ENCODE peak calls at places on chromosomes 5 and 9, in five cellular contexts. One of them, this sample, is unnamed. For H4K20me1, the result is how much of the 10 kb centered on the place peaks cover.

GRCh38 chr5:180541710-180542109 is 47.5 kb downstream of the CNOT6 start:
- DNase-seq in HCT116: no peak
- DNase-seq in fibroblast of lung: no peak
- DNase-seq in neural progenitor cell: no peak
- DNase-seq in HepG2: no peak
- DNase-seq in this sample: no peak

GRCh38 chr5:134659922-134660321 is 11.3 kb downstream of the SEC24A start:
- DNase-seq in HepG2: no peak
- DNase-seq in fibroblast of lung: no peak
- DNase-seq in neural progenitor cell: no peak
- DNase-seq in HCT116: no peak
- DNase-seq in this sample: no peak

GRCh38 chr9:131951905-131952304 is 127.8 kb downstream of the MED27 start:
- DNase-seq in fibroblast of lung: peak
- DNase-seq in HCT116: no peak
- DNase-seq in neural progenitor cell: peak
- DNase-seq in HepG2: no peak
- DNase-seq in this sample: no peak

GRCh38 chr5:95843733-95844223 is 21.3 kb upstream of the GLRX start:
- DNase-seq in fibroblast of lung: peak
- DNase-seq in HCT116: no peak
- DNase-seq in neural progenitor cell: no peak
- DNase-seq in HepG2: no peak
- DNase-seq in this sample: no peak

GRCh38 chr9:78707481-78707977 is 410.6 kb downstream of the PSAT1 start:
- DNase-seq in neural progenitor cell: no peak
- DNase-seq in fibroblast of lung: peak
- DNase-seq in HepG2: no peak
- DNase-seq in HCT116: no peak
- DNase-seq in this sample: peak

GRCh38 chr5:174045470-174046025 is at the start of gene NSG2:
- DNase-seq in HCT116: peak
- DNase-seq in neural progenitor cell: peak
- DNase-seq in fibroblast of lung: peak
- DNase-seq in HepG2: peak
- DNase-seq in this sample: peak

GRCh38 chr9:97046228-97046627 is 7.3 kb upstream of the CTSV start:
- DNase-seq in HepG2: peak
- DNase-seq in neural progenitor cell: no peak
- DNase-seq in fibroblast of lung: no peak
- DNase-seq in HCT116: peak
- DNase-seq in this sample: no peak

GRCh38 chr5:141753971-141754713 is 72.1 kb upstream of the ARAP3 start:
- DNase-seq in fibroblast of lung: peak
- DNase-seq in HCT116: peak
- DNase-seq in neural progenitor cell: peak
- DNase-seq in HepG2: no peak
- DNase-seq in this sample: peak

GRCh38 chr9:76531231-76531775 is 72.3 kb downstream of the GCNT1 start:
- DNase-seq in HepG2: no peak
- DNase-seq in fibroblast of lung: no peak
- DNase-seq in HCT116: no peak
- DNase-seq in neural progenitor cell: no peak
- DNase-seq in this sample: no peak

GRCh38 chr9:116952434-116952805 is 265.3 kb downstream of the TRIM32 start:
- DNase-seq in HepG2: no peak
- DNase-seq in neural progenitor cell: no peak
- DNase-seq in HCT116: no peak
- DNase-seq in fibroblast of lung: no peak
- DNase-seq in this sample: no peak

GRCh38 chr9:130183133-130183762 is 11.0 kb downstream of the NCS1 start:
- DNase-seq in neural progenitor cell: peak
- DNase-seq in HepG2: peak
- DNase-seq in HCT116: no peak
- DNase-seq in fibroblast of lung: peak
- DNase-seq in this sample: no peak

GRCh38 chr5:39948867-39949468 is 524.2 kb upstream of the DAB2 start:
- DNase-seq in neural progenitor cell: peak
- DNase-seq in fibroblast of lung: peak
- DNase-seq in HepG2: peak
- DNase-seq in HCT116: peak
- DNase-seq in this sample: peak

GRCh38 chr9:113548221-113549041 is 84.9 kb downstream of the RGS3 start:
- DNase-seq in HepG2: peak
- DNase-seq in neural progenitor cell: peak
- DNase-seq in HCT116: no peak
- DNase-seq in fibroblast of lung: no peak
- DNase-seq in this sample: no peak

GRCh38 chr9:27337833-27338526 is 41.0 kb upstream of the EQTN start:
- DNase-seq in HepG2: no peak
- DNase-seq in HCT116: no peak
- DNase-seq in neural progenitor cell: no peak
- DNase-seq in fibroblast of lung: no peak
- DNase-seq in this sample: no peak

GRCh38 chr9:109498195-109499060 is at the start of gene PTPN3:
- DNase-seq in fibroblast of lung: no peak
- DNase-seq in HCT116: no peak
- DNase-seq in HepG2: no peak
- DNase-seq in neural progenitor cell: peak
- DNase-seq in this sample: no peak

GRCh38 chr9:78301466-78301865 is 4.5 kb downstream of the PSAT1 start:
- DNase-seq in HCT116: no peak
- DNase-seq in neural progenitor cell: no peak
- DNase-seq in fibroblast of lung: no peak
- DNase-seq in HepG2: no peak
- DNase-seq in this sample: no peak

GRCh38 chr9:22008662-22009562 is at the start of gene CDKN2B:
- DNase-seq in HCT116: peak
- DNase-seq in fibroblast of lung: peak
- DNase-seq in neural progenitor cell: peak
- DNase-seq in HepG2: peak
- DNase-seq in this sample: peak

GRCh38 chr9:34382879-34383278 is 6.2 kb upstream of the MYORG start:
- DNase-seq in HepG2: no peak
- DNase-seq in neural progenitor cell: no peak
- DNase-seq in HCT116: no peak
- DNase-seq in fibroblast of lung: no peak
- DNase-seq in this sample: no peak

GRCh38 chr5:61301345-61301744 is 30.7 kb upstream of the ZSWIM6 start:
- DNase-seq in neural progenitor cell: no peak
- DNase-seq in HCT116: no peak
- DNase-seq in fibroblast of lung: peak
- DNase-seq in HepG2: no peak
- DNase-seq in this sample: no peak

GRCh38 chr5:172282277-172283019 is 1.1 kb downstream of the UBTD2 start:
- DNase-seq in HCT116: no peak
- DNase-seq in fibroblast of lung: no peak
- DNase-seq in HepG2: no peak
- DNase-seq in neural progenitor cell: no peak
- DNase-seq in this sample: no peak

GRCh38 chr5:140115186-140115500 is 1.2 kb downstream of the PURA start:
- DNase-seq in neural progenitor cell: no peak
- DNase-seq in HCT116: no peak
- DNase-seq in fibroblast of lung: no peak
- DNase-seq in HepG2: no peak
- DNase-seq in this sample: no peak
- H4K20me1 ChIP-seq in neural progenitor cell: under half
- H4K20me1 ChIP-seq in HCT116: under half
- H4K20me1 ChIP-seq in fibroblast of lung: under half
- H4K20me1 ChIP-seq in HepG2: under half
- H4K20me1 ChIP-seq in this sample: half or more

GRCh38 chr5:52802272-52803011 is 14.7 kb downstream of the ITGA1 start:
- DNase-seq in fibroblast of lung: peak
- DNase-seq in HCT116: no peak
- DNase-seq in HepG2: no peak
- DNase-seq in neural progenitor cell: no peak
- DNase-seq in this sample: no peak

GRCh38 chr5:52805614-52806013 is 17.9 kb downstream of the ITGA1 start:
- DNase-seq in neural progenitor cell: no peak
- DNase-seq in HCT116: no peak
- DNase-seq in HepG2: no peak
- DNase-seq in fibroblast of lung: no peak
- DNase-seq in this sample: no peak

GRCh38 chr5:52804359-52804758 is 16.6 kb downstream of the ITGA1 start:
- DNase-seq in fibroblast of lung: peak
- DNase-seq in HCT116: no peak
- DNase-seq in neural progenitor cell: no peak
- DNase-seq in HepG2: no peak
- DNase-seq in this sample: no peak

GRCh38 chr5:52807037-52807436 is 19.3 kb downstream of the ITGA1 start:
- DNase-seq in HepG2: no peak
- DNase-seq in neural progenitor cell: no peak
- DNase-seq in HCT116: no peak
- DNase-seq in fibroblast of lung: no peak
- DNase-seq in this sample: no peak

DNA sequence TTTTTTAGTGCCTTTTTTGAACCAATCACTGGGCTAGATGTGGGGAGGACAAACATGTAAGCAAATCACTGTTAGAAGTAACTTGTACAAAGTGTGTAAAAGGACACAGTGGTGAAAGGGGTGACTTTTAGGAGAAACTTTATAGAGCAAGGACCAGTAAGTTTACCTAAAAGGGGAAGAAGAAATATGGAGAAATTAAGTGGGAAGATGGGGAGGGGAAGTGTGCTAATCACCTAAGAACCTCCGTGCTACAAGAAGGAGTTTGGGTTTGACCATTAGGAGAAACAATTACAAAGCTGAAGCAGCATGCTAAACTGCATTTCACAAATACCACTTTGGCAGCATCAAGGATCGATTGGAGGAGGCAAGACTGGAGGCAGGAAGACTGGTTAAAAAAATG is 17.3 kb downstream of the ITGA1 start:
- DNase-seq in HepG2: no peak
- DNase-seq in neural progenitor cell: no peak
- DNase-seq in fibroblast of lung: no peak
- DNase-seq in HCT116: no peak
- DNase-seq in this sample: no peak
- H3K4me3 ChIP-seq in HepG2: no peak
- H3K4me3 ChIP-seq in neural progenitor cell: no peak
- H3K4me3 ChIP-seq in fibroblast of lung: peak
- H3K4me3 ChIP-seq in HCT116: no peak
- H3K4me3 ChIP-seq in this sample: no peak

GRCh38 chr5:98781964-98782363 is 8.5 kb downstream of the RGMB start:
- DNase-seq in HepG2: no peak
- DNase-seq in fibroblast of lung: no peak
- DNase-seq in HCT116: no peak
- DNase-seq in neural progenitor cell: no peak
- DNase-seq in this sample: no peak

GRCh38 chr5:98783051-98783649 is 9.7 kb downstream of the RGMB start:
- DNase-seq in HCT116: no peak
- DNase-seq in HepG2: no peak
- DNase-seq in fibroblast of lung: no peak
- DNase-seq in neural progenitor cell: no peak
- DNase-seq in this sample: no peak

GRCh38 chr5:98781520-98781919 is 8.1 kb downstream of the RGMB start:
- DNase-seq in neural progenitor cell: no peak
- DNase-seq in HCT116: no peak
- DNase-seq in HepG2: no peak
- DNase-seq in fibroblast of lung: no peak
- DNase-seq in this sample: no peak

GRCh38 chr5:98779264-98779877 is 5.9 kb downstream of the RGMB start:
- DNase-seq in fibroblast of lung: no peak
- DNase-seq in neural progenitor cell: no peak
- DNase-seq in HCT116: no peak
- DNase-seq in HepG2: peak
- DNase-seq in this sample: no peak

DNA sequence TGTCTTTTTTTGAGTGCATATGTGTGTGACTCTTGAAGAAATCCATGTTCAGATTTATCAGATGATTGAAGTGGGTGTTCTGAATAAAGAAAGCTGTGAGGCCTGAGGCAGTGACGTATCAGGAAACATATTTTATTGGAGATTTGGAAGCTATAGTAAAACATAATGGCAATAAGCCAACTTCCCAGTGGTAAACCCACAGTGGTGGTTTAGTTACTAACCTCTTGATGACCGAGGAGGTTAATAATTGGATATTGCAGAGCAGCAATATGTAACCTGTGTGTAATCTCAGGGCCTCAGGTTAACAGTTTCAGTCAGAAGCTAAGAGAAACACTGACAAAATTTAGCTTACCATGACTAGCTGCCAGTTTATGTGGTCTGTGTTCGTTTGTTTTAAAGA is 6.9 kb downstream of the RGMB start:
- DNase-seq in neural progenitor cell: no peak
- DNase-seq in HepG2: no peak
- DNase-seq in HCT116: no peak
- DNase-seq in fibroblast of lung: no peak
- DNase-seq in this sample: no peak
- H4K20me1 ChIP-seq in neural progenitor cell: half or more
- H4K20me1 ChIP-seq in HepG2: under half
- H4K20me1 ChIP-seq in HCT116: under half
- H4K20me1 ChIP-seq in fibroblast of lung: under half
- H4K20me1 ChIP-seq in this sample: under half

GRCh38 chr9:126915281-126915816 is 767 bp downstream of the RALGPS1 start:
- DNase-seq in HepG2: no peak
- DNase-seq in HCT116: peak
- DNase-seq in fibroblast of lung: no peak
- DNase-seq in neural progenitor cell: peak
- DNase-seq in this sample: no peak
- H3K4me3 ChIP-seq in HepG2: peak
- H3K4me3 ChIP-seq in HCT116: peak
- H3K4me3 ChIP-seq in fibroblast of lung: peak
- H3K4me3 ChIP-seq in neural progenitor cell: peak
- H3K4me3 ChIP-seq in this sample: peak

This sample was measured in Karpas-422.